ENCODE peak calls at places on chromosomes 1 and 21, in seven cellular contexts. O is GM10248, V is MM.1S, S is HT-29, Q is iris pigment epithelial cell, Y is cardiac fibroblast, H is dermis microvascular lymphatic vessel endothelial cell. I is an unnamed sample.

GRCh38 chr1:67355745-67356424 is 48.2 kb downstream of the IL12RB2 start:
- DNase-seq in O (no peak), V (no peak), S (no peak), Q (peak; percentile 70), Y (peak; percentile 50), H (no peak), I (peak; percentile 32)

GRCh38 chr1:178575611-178576331 is 62.9 kb downstream of the TEX35 start:
- DNase-seq in O (no peak), V (no peak), S (no peak), Q (peak; percentile 12), Y (no peak), H (no peak), I (no peak)

GRCh38 chr1:186302378-186302920 is 72.6 kb downstream of the TPR start:
- DNase-seq in O (no peak), V (no peak), S (no peak), Q (no peak), Y (no peak), H (no peak), I (no peak)

GRCh38 chr1:8814870-8815269 is 2.6 kb downstream of the RERE start:
- DNase-seq in O (no peak), V (no peak), S (peak; percentile 41), Q (no peak), Y (no peak), H (no peak), I (no peak)

GRCh38 chr1:160738266-160738665 is 781 bp upstream of the SLAMF7 start:
- DNase-seq in O (no peak), V (no peak), S (no peak), Q (no peak), Y (no peak), H (no peak), I (no peak)

GRCh38 chr1:36161656-36162531 is 5.9 kb downstream of the MAP7D1 start:
- DNase-seq in O (peak; percentile 66), V (no peak), S (peak; percentile 62), Q (peak; percentile 53), Y (peak; percentile 81), H (no peak), I (no peak)

GRCh38 chr1:205376739-205377138 is 20.0 kb upstream of the KLHDC8A start:
- DNase-seq in O (no peak), V (no peak), S (no peak), Q (no peak), Y (peak; percentile 39), H (no peak), I (no peak)

GRCh38 chr1:33029921-33030320 is 6.8 kb downstream of the AK2 start:
- DNase-seq in O (no peak), V (no peak), S (no peak), Q (no peak), Y (no peak), H (no peak), I (no peak)

GRCh38 chr1:155202198-155202597 is 5.5 kb downstream of the THBS3 start:
- DNase-seq in O (no peak), V (no peak), S (no peak), Q (no peak), Y (no peak), H (no peak), I (no peak)

GRCh38 chr21:41815652-41816582 is 49.1 kb upstream of the RIPK4 start:
- DNase-seq in O (no peak), V (no peak), S (no peak), Q (no peak), Y (no peak), H (no peak), I (no peak)

GRCh38 chr1:49465486-49466185 is 558.1 kb downstream of the AGBL4 start:
- DNase-seq in O (no peak), V (no peak), S (no peak), Q (no peak), Y (no peak), H (no peak), I (no peak)

GRCh38 chr1:207798847-207799246 is 47.0 kb downstream of the CD46 start:
- DNase-seq in O (no peak), V (no peak), S (no peak), Q (peak; percentile 56), Y (no peak), H (no peak), I (no peak)

I was measured in HS-5.